ENCODE peak calls at places on chromosomes 7 and 10, in six cellular contexts. P, R, H, Z, E and C are unnamed samples. For H3K9me3 and H3K27me3, the result is how much of the 10 kb centered on the place peaks cover.

GRCh38 chr10:80917636-80918035 is 379.9 kb downstream of the SH2D4B start:
- DNase-seq in R (no peak), Z (no peak), P (no peak), H (no peak), E (no peak), C (no peak)

GRCh38 chr7:40008218-40008815 is 58.3 kb downstream of the CDK13 start:
- DNase-seq in Z (no peak), P (no peak), H (no peak), E (peak), R (no peak), C (no peak)

GRCh38 chr7:113710310-113711106 is 208.3 kb downstream of the PPP1R3A start:
- DNase-seq in R (peak), E (peak), Z (peak), H (peak), P (peak), C (peak)

GRCh38 chr10:22737587-22737986 is 23.2 kb upstream of the PIP4K2A start:
- DNase-seq in E (peak), P (no peak), R (no peak), Z (no peak), H (no peak), C (no peak)

GRCh38 chr10:101848408-101848807 is 4.8 kb upstream of the KCNIP2 start:
- DNase-seq in R (no peak), E (no peak), Z (no peak), H (no peak), P (no peak), C (no peak)

GRCh38 chr7:82699773-82700186 is 256.2 kb upstream of the CACNA2D1 start:
- DNase-seq in Z (no peak), P (no peak), H (peak), R (no peak), E (peak), C (no peak)

GRCh38 chr10:43208147-43209063 is 58.5 kb downstream of the RASGEF1A start:
- DNase-seq in R (no peak), Z (no peak), E (no peak), P (no peak), H (no peak), C (no peak)

GRCh38 chr10:123614888-123615287 is 51.3 kb upstream of the GPR26 start:
- DNase-seq in R (peak), H (peak), Z (peak), P (peak), E (peak), C (peak)

GRCh38 chr7:52502281-52502680 is 533.2 kb upstream of the POM121L12 start:
- DNase-seq in H (no peak), R (no peak), P (no peak), E (no peak), Z (no peak), C (no peak)

GRCh38 chr7:88927-89921 is 103.1 kb upstream of the FAM20C start:
- DNase-seq in H (no peak), Z (no peak), R (no peak), E (peak), P (no peak), C (peak)

GRCh38 chr7:92159-92767 is 100.1 kb upstream of the FAM20C start:
- DNase-seq in Z (peak), E (no peak), H (no peak), R (no peak), P (no peak), C (no peak)

GRCh38 chr7:91396-92158 is 100.8 kb upstream of the FAM20C start:
- DNase-seq in R (no peak), P (no peak), H (no peak), E (no peak), Z (no peak), C (no peak)

GRCh38 chr7:88095-88926 is 104.1 kb upstream of the FAM20C start:
- DNase-seq in P (no peak), E (no peak), R (no peak), H (no peak), Z (no peak), C (peak)

DNA sequence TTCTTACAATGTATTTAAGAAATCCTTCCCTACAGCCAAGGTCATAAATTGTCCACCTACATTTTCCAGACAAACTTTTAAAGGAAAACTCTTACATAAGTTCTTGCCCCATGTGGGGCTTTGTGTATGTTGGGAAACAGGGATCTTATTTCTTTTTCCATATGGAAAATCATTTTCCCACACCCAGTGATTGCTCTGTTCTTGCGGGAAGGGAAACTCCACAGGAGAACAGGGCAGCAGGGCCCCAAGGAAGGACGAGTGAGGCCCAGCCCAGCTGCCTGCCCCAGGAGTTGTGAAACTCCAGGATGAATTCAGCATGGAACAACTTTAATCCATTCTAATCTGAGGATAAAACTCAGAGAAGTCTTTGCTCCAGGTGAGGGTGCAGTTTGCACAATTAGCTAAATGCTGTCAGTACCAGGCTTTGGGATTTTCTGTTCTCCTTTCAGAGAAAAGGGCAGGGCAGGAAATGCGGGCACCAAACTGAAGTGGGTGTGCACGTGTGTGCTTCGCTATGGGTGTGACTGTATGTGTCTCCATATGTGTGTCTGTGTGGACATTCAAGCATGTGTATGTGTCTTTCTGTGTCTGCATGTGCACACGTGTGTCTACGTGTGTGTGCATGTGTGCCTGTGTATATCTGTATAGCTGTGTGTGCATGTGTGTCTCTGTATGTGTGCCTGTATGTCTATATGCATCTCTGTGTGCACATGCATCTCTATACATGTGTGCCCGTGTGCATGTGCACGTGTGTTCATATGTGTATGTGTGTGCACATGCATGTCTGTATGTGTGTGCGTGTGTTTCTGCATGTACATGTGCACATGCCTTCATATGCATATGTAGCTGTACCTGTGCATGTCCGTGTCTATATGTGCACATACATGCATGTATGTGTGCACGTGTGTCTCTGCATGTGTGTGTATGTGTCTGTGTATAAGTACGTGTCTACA is 102.0 kb upstream of the FAM20C start:
- DNase-seq in R (no peak), Z (no peak), P (no peak), E (peak), H (no peak), C (no peak)
- H3K9ac ChIP-seq in R (no peak), Z (no peak), P (no peak), E (peak), H (no peak), C (no peak)

DNA sequence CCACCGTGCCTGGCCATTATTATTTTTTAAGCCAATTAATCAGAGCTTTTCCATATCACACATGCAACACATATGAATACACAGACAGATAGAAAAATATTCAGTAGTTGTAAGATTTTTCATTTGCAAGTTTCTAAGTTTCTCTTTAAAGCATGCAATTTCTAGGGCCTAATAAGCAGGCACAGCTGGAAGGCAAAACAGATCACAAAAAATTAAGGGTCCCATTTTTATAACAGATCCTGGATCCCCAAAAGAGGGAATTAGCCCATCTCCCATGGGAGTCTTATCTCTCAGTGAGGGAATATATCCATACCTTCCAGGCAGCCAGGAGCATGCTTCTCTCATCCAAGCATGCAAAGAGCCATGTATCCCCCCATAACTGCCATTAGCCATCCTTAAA is 31.2 kb upstream of the ZNF365 start:
- DNase-seq in E (no peak), H (no peak), R (no peak), Z (no peak), P (no peak), C (no peak)
- H3K9me3 ChIP-seq in E (under half), H (under half), R (under half), Z (under half), P (under half), C (under half)

DNA sequence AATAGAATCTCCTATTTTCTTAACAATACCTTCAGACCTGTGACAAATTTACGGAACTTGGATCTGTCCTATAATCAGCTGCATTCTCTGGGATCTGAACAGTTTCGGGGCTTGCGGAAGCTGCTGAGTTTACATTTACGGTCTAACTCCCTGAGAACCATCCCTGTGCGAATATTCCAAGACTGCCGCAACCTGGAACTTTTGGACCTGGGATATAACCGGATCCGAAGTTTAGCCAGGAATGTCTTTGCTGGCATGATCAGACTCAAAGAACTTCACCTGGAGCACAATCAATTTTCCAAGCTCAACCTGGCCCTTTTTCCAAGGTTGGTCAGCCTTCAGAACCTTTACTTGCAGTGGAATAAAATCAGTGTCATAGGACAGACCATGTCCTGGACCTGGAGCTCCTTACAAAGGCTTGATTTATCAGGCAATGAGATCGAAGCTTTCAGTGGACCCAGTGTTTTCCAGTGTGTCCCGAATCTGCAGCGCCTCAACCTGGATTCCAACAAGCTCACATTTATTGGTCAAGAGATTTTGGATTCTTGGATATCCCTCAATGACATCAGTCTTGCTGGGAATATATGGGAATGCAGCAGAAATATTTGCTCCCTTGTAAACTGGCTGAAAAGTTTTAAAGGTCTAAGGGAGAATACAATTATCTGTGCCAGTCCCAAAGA is 1.6 kb downstream of the LRRTM3 start:
- DNase-seq in E (no peak), P (no peak), R (no peak), Z (no peak), H (no peak), C (no peak)
- H3K27me3 ChIP-seq in E (under half), P (under half), R (under half), Z (under half), H (under half), C (under half)

GRCh38 chr7:45028920-45029344 is 28.9 kb downstream of the CCM2 start:
- DNase-seq in R (no peak), P (no peak), Z (no peak), E (no peak), H (no peak), C (no peak)
- H3K9ac ChIP-seq in R (no peak), P (no peak), Z (no peak), E (no peak), H (no peak), C (no peak)